ENCODE peak calls at places on chromosomes 1 and 21, in nine cellular contexts. E is CD8-positive, alpha-beta T cell; I is prostate gland; N is heart right ventricle; S is fibroblast of mammary gland; R is IMR-90; G is left ventricle myocardium inferior; Z is tibial nerve; O is gastrocnemius medialis. D is an unnamed sample.

GRCh38 chr1:203671047-203671446 is 44.4 kb downstream of the ATP2B4 start:
- DNase-seq in E (no peak), I (no peak), N (no peak), S (peak), R (peak), G (no peak), Z (no peak), O (no peak), D (no peak)

GRCh38 chr1:108327534-108328462 is 83.9 kb upstream of the NBPF4 start:
- DNase-seq in E (no peak), I (no peak), N (no peak), S (no peak), R (no peak), G (no peak), Z (no peak), O (no peak), D (peak)

GRCh38 chr1:167991546-167991945 is 54.7 kb upstream of the MPC2 start:
- DNase-seq in E (no peak), I (no peak), N (no peak), S (no peak), R (no peak), G (no peak), Z (no peak), O (no peak), D (no peak)

GRCh38 chr1:183699643-183700160 is 46.6 kb upstream of the APOBEC4 start:
- DNase-seq in E (no peak), I (peak), N (no peak), S (no peak), R (peak), G (no peak), Z (no peak), O (no peak), D (peak)

GRCh38 chr21:45405271-45405818 is 380 bp downstream of the COL18A1 start:
- DNase-seq in E (no peak), I (no peak), N (peak), S (peak), R (peak), G (peak), Z (peak), O (no peak), D (peak)

GRCh38 chr1:61056674-61057439 is 25.5 kb upstream of the NFIA start:
- DNase-seq in E (peak), I (peak), N (peak), S (peak), R (peak), G (peak), Z (peak), O (peak), D (peak)

GRCh38 chr1:93842750-93843500 is 36.1 kb downstream of the DNTTIP2 start:
- DNase-seq in E (no peak), I (no peak), N (no peak), S (peak), R (peak), G (no peak), Z (no peak), O (no peak), D (peak)

GRCh38 chr1:11868331-11868730 is 9.6 kb upstream of the NPPB start:
- DNase-seq in E (no peak), I (no peak), N (no peak), S (no peak), R (no peak), G (no peak), Z (no peak), O (no peak), D (no peak)

GRCh38 chr1:59020151-59020997 is 236.5 kb upstream of the JUN start:
- DNase-seq in E (peak), I (peak), N (peak), S (peak), R (peak), G (peak), Z (peak), O (peak), D (peak)

GRCh38 chr1:2266301-2266967 is 38.3 kb downstream of the SKI start:
- DNase-seq in E (peak), I (no peak), N (no peak), S (no peak), R (no peak), G (no peak), Z (no peak), O (no peak), D (no peak)

GRCh38 chr1:247281001-247281574 is 25.2 kb downstream of the VN1R5 start:
- DNase-seq in E (no peak), I (no peak), N (no peak), S (no peak), R (peak), G (no peak), Z (no peak), O (no peak), D (peak)

GRCh38 chr1:204885288-204885711 is 14.6 kb downstream of the NFASC start:
- DNase-seq in E (no peak), I (no peak), N (peak), S (peak), R (no peak), G (peak), Z (peak), O (no peak), D (peak)

GRCh38 chr1:154407866-154408777 is 3.0 kb downstream of the IL6R start:
- DNase-seq in E (no peak), I (peak), N (no peak), S (no peak), R (peak), G (no peak), Z (no peak), O (peak), D (no peak)

GRCh38 chr1:67441183-67441582 is 11.0 kb upstream of the SERBP1 start:
- DNase-seq in E (no peak), I (no peak), N (peak), S (peak), R (peak), G (peak), Z (peak), O (no peak), D (peak)

GRCh38 chr1:111267801-111268508 is 22.7 kb upstream of the CHIA start:
- DNase-seq in E (no peak), I (no peak), N (no peak), S (no peak), R (no peak), G (no peak), Z (no peak), O (no peak), D (no peak)

GRCh38 chr1:20787775-20788488 is 825 bp upstream of the HP1BP3 start:
- DNase-seq in E (no peak), I (no peak), N (no peak), S (peak), R (peak), G (no peak), Z (no peak), O (peak), D (peak)

GRCh38 chr1:183163311-183163710 is 22.8 kb upstream of the LAMC2 start:
- DNase-seq in E (no peak), I (no peak), N (no peak), S (peak), R (peak), G (no peak), Z (no peak), O (no peak), D (peak)

DNA sequence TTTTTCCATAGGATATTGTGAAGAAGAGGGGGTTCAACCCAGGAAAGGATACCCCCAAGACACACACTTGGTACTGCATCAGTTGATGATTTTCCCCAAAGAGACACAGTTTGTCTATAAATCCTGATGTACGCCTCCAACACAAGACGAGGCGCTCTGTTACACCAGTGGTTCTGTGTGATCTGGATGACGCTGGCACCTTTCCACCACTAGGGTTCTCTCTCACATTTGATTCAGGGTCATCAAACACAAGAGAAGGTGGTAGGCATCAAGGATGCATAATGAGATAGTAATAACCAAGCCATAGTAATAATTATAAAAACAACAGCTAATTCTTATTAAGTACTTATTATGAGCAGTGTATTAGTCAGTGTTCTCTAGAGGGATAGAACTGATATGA is 508.8 kb upstream of the ZP4 start:
- DNase-seq in E (no peak), I (no peak), N (no peak), S (peak), R (no peak), G (no peak), Z (no peak), O (no peak), D (no peak)
- TF ChIP-seq CTCF in E (no peak), I (no peak), N (no peak), S (no peak), R (no peak), G (no peak), Z (no peak), O (no peak), D (no peak)

GRCh38 chr1:32766328-32766972 is 50.7 kb downstream of the YARS1 start:
- DNase-seq in E (no peak), I (no peak), N (no peak), S (no peak), R (no peak), G (no peak), Z (no peak), O (no peak), D (no peak)

GRCh38 chr1:32769524-32770220 is 47.5 kb downstream of the YARS1 start:
- DNase-seq in E (no peak), I (no peak), N (no peak), S (peak), R (peak), G (no peak), Z (peak), O (no peak), D (peak)

GRCh38 chr1:32767641-32768040 is 49.5 kb downstream of the YARS1 start:
- DNase-seq in E (no peak), I (no peak), N (no peak), S (peak), R (peak), G (no peak), Z (no peak), O (no peak), D (peak)

GRCh38 chr1:32767156-32767555 is 50.0 kb downstream of the YARS1 start:
- DNase-seq in E (no peak), I (peak), N (no peak), S (no peak), R (no peak), G (no peak), Z (no peak), O (no peak), D (no peak)

GRCh38 chr1:32768110-32768857 is 48.9 kb downstream of the YARS1 start:
- DNase-seq in E (no peak), I (no peak), N (no peak), S (no peak), R (no peak), G (no peak), Z (peak), O (no peak), D (no peak)
- H3K4me3 ChIP-seq in E (no peak), I (no peak), N (no peak), S (no peak), R (no peak), G (no peak), Z (no peak), O (no peak), D (no peak)

GRCh38 chr21:31363720-31364119 is 19.7 kb upstream of the TIAM1 start:
- DNase-seq in E (no peak), I (no peak), N (no peak), S (no peak), R (no peak), G (no peak), Z (no peak), O (no peak), D (no peak)
- TF ChIP-seq CTCF in E (no peak), I (no peak), N (no peak), S (no peak), R (no peak), G (no peak), Z (no peak), O (no peak), D (no peak)

GRCh38 chr1:207909687-207910086 is 1.2 kb downstream of the CD34 start:
- DNase-seq in E (no peak), I (no peak), N (no peak), S (no peak), R (no peak), G (no peak), Z (no peak), O (no peak), D (no peak)
- H3K4me3 ChIP-seq in E (no peak), I (no peak), N (peak), S (no peak), R (no peak), G (peak), Z (peak), O (peak), D (no peak)

DNA sequence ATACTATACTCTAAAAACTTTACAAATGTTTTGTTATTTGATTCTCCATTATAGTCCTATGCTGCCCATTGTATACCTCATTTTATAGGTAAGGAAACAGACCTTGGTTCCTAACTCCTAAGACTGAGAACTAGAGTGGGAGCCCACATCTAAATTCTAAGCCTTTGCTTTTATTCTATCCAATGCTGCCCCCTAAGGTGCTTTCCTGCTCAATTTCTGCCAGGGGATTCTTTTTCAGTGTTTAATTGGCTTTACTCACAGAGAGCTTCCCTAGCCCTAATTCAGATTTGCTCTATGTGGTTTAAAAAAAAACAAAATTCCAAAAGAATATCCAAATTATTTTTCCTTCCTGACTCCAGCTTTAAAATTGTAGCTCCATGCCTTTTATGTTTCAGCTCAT is 64.5 kb downstream of the KIF14 start:
- DNase-seq in E (no peak), I (no peak), N (no peak), S (peak), R (peak), G (no peak), Z (no peak), O (no peak), D (peak)
- TF ChIP-seq CTCF in E (no peak), I (no peak), N (no peak), S (peak), R (peak), G (no peak), Z (no peak), O (no peak), D (no peak)

D was measured in fibroblast of pulmonary artery.